ENCODE peak calls at places on chromosomes 12 and 14, in six cellular contexts. R, N, Y, J, L and M are unnamed samples.

GRCh38 chr12:95465275-95465674 is 8.7 kb upstream of the METAP2 start:
- DNase-seq in L (no peak), Y (no peak), J (no peak), R (no peak), N (no peak), M (no peak)

GRCh38 chr12:11622774-11623375 is 26.6 kb upstream of the ETV6 start:
- DNase-seq in J (no peak), N (no peak), R (no peak), Y (peak; percentile 7), L (no peak), M (no peak)

GRCh38 chr14:92860097-92860496 is 62.9 kb upstream of the CHGA start:
- DNase-seq in N (no peak), R (no peak), L (no peak), J (no peak), Y (no peak), M (no peak)

GRCh38 chr12:121494093-121494787 is 86.6 kb downstream of the KDM2B start:
- DNase-seq in R (peak; percentile 63), Y (peak; percentile 57), N (peak; percentile 35), J (no peak), L (no peak), M (no peak)

GRCh38 chr14:44989497-44990440 is 27.8 kb downstream of the TOGARAM1 start:
- DNase-seq in N (no peak), Y (no peak), R (no peak), J (no peak), L (no peak), M (no peak)

GRCh38 chr12:62689042-62689839 is 222.6 kb downstream of the MON2 start:
- DNase-seq in N (no peak), R (no peak), J (no peak), Y (peak; percentile 18), L (no peak), M (no peak)

GRCh38 chr12:72359416-72359815 is 87.2 kb downstream of the TRHDE start:
- DNase-seq in R (no peak), N (no peak), L (no peak), Y (no peak), J (no peak), M (no peak)

GRCh38 chr12:39872425-39872824 is 233.5 kb downstream of the SLC2A13 start:
- DNase-seq in Y (no peak), R (no peak), N (no peak), L (no peak), J (no peak), M (no peak)

GRCh38 chr12:24198936-24199644 is 249.6 kb upstream of the SOX5 start:
- DNase-seq in J (no peak), R (no peak), N (no peak), L (no peak), Y (no peak), M (no peak)

GRCh38 chr14:104030958-104031357 is 54.5 kb upstream of the ASPG start:
- DNase-seq in N (no peak), R (no peak), L (no peak), Y (no peak), J (no peak), M (no peak)

GRCh38 chr14:69963966-69964365 is 84.8 kb downstream of the SMOC1 start:
- DNase-seq in N (no peak), L (no peak), R (no peak), J (no peak), Y (no peak), M (no peak)

GRCh38 chr14:90356925-90357324 is 25.2 kb upstream of the NRDE2 start:
- DNase-seq in R (no peak), J (no peak), L (no peak), N (no peak), Y (no peak), M (no peak)

GRCh38 chr12:2429032-2429431 is 365.7 kb upstream of the FKBP4 start:
- DNase-seq in Y (no peak), L (no peak), N (no peak), R (no peak), J (no peak), M (no peak)

GRCh38 chr12:86137936-86138335 is 118.3 kb downstream of the MGAT4C start:
- DNase-seq in L (no peak), R (no peak), Y (peak; percentile 73), J (no peak), N (no peak), M (no peak)

GRCh38 chr14:94008234-94008633 is 11.1 kb downstream of the CCDC197 start:
- DNase-seq in Y (no peak), R (no peak), J (no peak), L (no peak), N (no peak), M (no peak)

DNA sequence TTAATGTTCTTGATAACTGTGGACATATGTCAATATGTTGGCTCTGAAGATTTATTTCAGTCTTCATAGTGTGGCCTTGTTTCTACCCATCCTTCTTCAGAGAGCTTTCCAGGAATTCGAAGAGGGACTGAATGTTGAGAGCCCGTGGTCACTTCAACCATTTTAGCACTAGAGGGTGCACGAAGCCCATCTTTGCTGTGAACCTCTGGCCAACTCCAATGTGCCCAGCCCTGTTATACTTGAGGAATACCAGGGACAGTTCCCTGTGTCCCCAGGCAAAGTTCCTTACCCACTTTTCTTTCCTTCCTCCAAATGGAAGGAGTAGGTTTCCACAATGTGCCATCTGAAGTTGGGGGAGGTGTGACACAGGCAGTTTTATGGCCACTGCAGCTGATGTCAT is 603.5 kb downstream of the RPL10L start:
- DNase-seq in R (no peak), Y (peak; percentile 9), N (no peak), J (no peak), L (no peak), M (no peak)
- TF ChIP-seq CTCF in R (no peak), Y (no peak), N (no peak), J (no peak), L (no peak), M (no peak)

DNA sequence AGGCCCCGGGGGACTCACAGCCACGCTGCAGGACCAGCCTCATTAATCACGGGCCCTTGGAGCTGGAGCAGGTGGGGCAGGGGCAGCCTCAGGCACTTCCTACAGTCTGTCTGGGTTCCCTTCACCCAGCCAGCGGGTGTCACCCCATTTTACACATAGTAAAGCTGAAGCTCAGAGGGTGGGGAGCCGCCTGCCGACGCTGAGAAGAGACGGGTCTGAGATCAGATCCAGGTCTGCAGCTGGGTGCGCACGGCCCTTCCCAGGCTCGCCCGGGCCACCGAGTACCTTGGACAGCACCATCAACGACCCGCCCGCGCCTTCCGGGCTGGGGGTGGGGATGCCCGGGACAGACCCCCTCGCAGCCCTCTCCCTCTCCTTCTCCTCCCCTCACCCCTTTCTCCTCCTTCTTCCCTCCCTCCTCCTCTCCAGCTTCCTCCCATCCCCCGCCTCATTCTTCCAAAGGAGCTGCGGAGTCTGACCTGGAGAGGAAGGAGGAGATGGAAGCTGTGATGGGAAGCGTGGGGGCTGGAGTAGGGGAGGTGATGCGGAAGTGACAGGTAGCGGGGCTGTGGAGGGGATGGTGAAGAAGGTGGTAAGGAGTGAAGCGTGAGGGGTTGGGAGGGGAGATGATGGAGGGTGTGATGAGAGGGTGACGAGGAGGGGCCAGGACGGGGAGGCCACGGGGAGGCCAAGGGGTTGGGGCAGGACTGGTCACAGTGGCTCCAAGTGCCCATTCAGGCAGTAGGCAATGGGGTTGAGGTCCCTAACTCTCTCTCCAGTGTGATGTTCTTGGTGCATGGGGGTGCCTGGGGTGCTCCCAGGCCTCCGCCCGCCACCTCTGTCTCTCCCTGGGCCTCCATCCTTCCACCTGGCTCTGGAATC is 8.8 kb downstream of the DTX1 start:
- DNase-seq in L (no peak), R (peak; percentile 64), Y (peak; percentile 27), J (no peak), N (no peak), M (no peak)
- H3K4me1 ChIP-seq in L (no peaks in the 10 kb centered on the region), R (no peaks in the 10 kb centered on the region), Y (no peaks in the 10 kb centered on the region), J (no peaks in the 10 kb centered on the region), N (peaks cover 7% of the 10 kb centered on the region), M (no peaks in the 10 kb centered on the region)

GRCh38 chr12:109346920-109347319 is 780 bp upstream of the MYO1H start:
- DNase-seq in L (no peak), N (no peak), J (no peak), R (no peak), Y (no peak), M (no peak)
- TF ChIP-seq CTCF in L (no peak), N (no peak), J (no peak), R (no peak), Y (no peak), M (no peak)

DNA sequence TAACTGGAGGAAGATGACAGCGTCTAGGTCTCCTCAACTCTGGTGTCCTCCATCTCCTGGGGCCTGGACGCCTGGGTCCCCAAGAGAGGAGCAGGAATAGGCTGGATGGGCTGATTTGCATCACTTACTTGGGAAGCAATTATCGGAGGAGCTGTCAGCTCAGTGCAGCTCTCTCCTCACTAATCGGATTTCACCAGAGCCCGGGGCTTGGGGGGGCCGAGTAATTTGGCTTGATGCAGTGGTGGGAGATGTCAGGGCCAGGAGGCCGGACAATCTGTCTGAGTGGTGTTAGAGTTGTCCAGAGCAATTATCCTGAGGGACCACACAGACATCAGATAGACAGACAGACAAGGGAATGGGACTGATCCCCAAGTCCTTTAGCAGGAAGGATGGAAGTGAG is 4.7 kb upstream of the SMUG1 start:
- DNase-seq in R (no peak), N (no peak), L (no peak), J (no peak), Y (no peak), M (no peak)
- H3K4me1 ChIP-seq in R (peaks cover 32% of the 10 kb centered on the region), N (peaks cover 8% of the 10 kb centered on the region), L (peaks cover 5% of the 10 kb centered on the region), J (peaks cover 27% of the 10 kb centered on the region), Y (no peaks in the 10 kb centered on the region), M (peaks cover 10% of the 10 kb centered on the region)

DNA sequence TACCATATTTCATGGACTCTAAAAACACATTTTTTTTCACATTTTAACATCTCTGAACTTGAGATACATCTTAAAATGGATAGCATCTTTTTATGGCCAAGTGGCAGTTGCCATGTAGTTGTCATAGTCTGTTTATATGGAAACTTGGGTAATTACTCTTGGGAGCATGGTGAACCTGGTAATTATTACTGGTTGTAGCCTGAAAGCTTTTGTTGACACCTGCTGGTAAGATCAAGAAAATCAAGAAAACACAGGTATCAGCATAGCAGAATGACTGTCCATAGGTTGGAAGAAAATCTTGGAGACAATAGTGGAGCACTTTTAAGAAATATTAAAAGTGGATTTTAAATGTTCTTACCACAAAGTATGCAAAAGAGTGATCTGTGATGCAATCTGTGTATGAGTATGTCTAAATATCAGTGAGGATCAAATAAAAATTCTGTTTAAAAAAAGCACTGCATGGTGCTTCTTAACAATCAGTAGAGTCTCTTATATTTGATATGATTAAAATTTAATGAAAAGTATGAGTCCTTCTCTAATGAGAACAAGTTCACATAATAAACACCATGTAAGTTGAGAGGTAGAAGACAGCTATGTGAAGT is 44.2 kb downstream of the TTC8 start:
- DNase-seq in R (no peak), N (no peak), L (no peak), Y (peak; percentile 15), J (no peak), M (no peak)
- TF ChIP-seq CTCF in R (peak; percentile 26), N (peak; percentile 37), L (no peak), Y (peak; percentile 23), J (no peak), M (peak; percentile 43)